ENCODE peak calls at places on chromosomes 16 and 17, in six cellular contexts. G, J, P, H, S and C are unnamed samples.

GRCh38 chr17:75267146-75267402 is 4.0 kb downstream of the MIF4GD start:
- DNase-seq in S (peak; percentile 90), H (no peak), G (no peak), P (no peak), J (no peak), C (no peak)

GRCh38 chr17:64081802-64082799 is 47.8 kb downstream of the ERN1 start:
- DNase-seq in G (peak; percentile 47), P (peak; percentile 78), S (peak; percentile 76), J (no peak), H (no peak), C (peak; percentile 86)

GRCh38 chr17:74280093-74280513 is 6.1 kb downstream of the DNAI2 start:
- DNase-seq in S (no peak), G (no peak), P (no peak), H (no peak), J (peak; percentile 73), C (no peak)

GRCh38 chr17:81603846-81604610 is 32.9 kb downstream of the NPLOC4 start:
- DNase-seq in G (no peak), P (no peak), S (no peak), H (no peak), J (no peak), C (no peak)

GRCh38 chr16:31085873-31086628 is 2.7 kb downstream of the PRSS53 start:
- DNase-seq in S (no peak), H (no peak), G (no peak), P (no peak), J (no peak), C (no peak)

GRCh38 chr17:55086635-55087058 is 118.1 kb downstream of the STXBP4 start:
- DNase-seq in J (no peak), H (no peak), G (no peak), P (peak; percentile 87), S (peak; percentile 72), C (peak; percentile 93)

GRCh38 chr17:4951486-4951885 is 567 bp downstream of the ENO3 start:
- DNase-seq in H (no peak), J (no peak), G (peak; percentile 53), P (no peak), S (no peak), C (no peak)

GRCh38 chr16:19380316-19380715 is 37.4 kb upstream of the TMC5 start:
- DNase-seq in S (no peak), P (no peak), J (no peak), G (no peak), H (no peak), C (no peak)

GRCh38 chr16:81629032-81629802 is 149.9 kb upstream of the PLCG2 start:
- DNase-seq in S (no peak), P (no peak), J (no peak), G (no peak), H (no peak), C (no peak)